ENCODE peak calls at places on chromosome 16, in six cellular contexts. H is endothelial cell of umbilical vein; Q is amygdala; E is stimulated activated CD4-positive, alpha-beta T cell treated with anti-CD3 and anti-CD28 coated beads, Interleukin-4, amount 100 ng/mL, for 1 hour; B is HCEC 1CT; L is iris pigment epithelial cell. Y is an unnamed sample.

GRCh38 chr16:46970089-46970488 is 3.4 kb downstream of the DNAJA2 start:
- DNase-seq in H (no peak), L (no peak), E (no peak), Q (no peak), B (no peak), Y (no peak)

GRCh38 chr16:58219432-58219831 is 21.5 kb upstream of the CSNK2A2 start:
- DNase-seq in L (no peak), H (no peak), E (no peak), Q (no peak), B (no peak), Y (no peak)

GRCh38 chr16:55912022-55912421 is 36.8 kb upstream of the CES5A start:
- DNase-seq in L (no peak), H (no peak), E (no peak), B (no peak), Q (peak), Y (no peak)

GRCh38 chr16:54193656-54194007 is 93.0 kb downstream of the IRX3 start:
- DNase-seq in B (peak), L (peak), E (peak), Q (peak), H (peak), Y (no peak)

GRCh38 chr16:67966549-67967182 is 1.8 kb downstream of the SLC12A4 start:
- DNase-seq in L (peak), E (no peak), B (no peak), Q (no peak), H (peak), Y (no peak)

GRCh38 chr16:81485824-81486554 is 41.4 kb downstream of the CMIP start:
- DNase-seq in B (no peak), L (no peak), E (no peak), H (peak), Q (no peak), Y (no peak)

GRCh38 chr16:55370762-55371482 is 46.9 kb downstream of the IRX6 start:
- DNase-seq in H (no peak), Q (peak), B (peak), E (no peak), L (peak), Y (no peak)

GRCh38 chr16:68920349-68920748 is 77.0 kb downstream of the TANGO6 start:
- DNase-seq in B (no peak), E (no peak), L (no peak), H (no peak), Q (no peak), Y (no peak)

GRCh38 chr16:1167276-1168107 is 14.6 kb downstream of the CACNA1H start:
- DNase-seq in Q (peak), B (no peak), L (no peak), E (no peak), H (no peak), Y (peak)

GRCh38 chr16:51592013-51592501 is 441.0 kb upstream of the SALL1 start:
- DNase-seq in H (no peak), L (no peak), B (no peak), Q (no peak), E (no peak), Y (no peak)

GRCh38 chr16:49280022-49280741 is 1.5 kb downstream of the CBLN1 start:
- DNase-seq in Q (no peak), L (no peak), H (no peak), E (no peak), B (no peak), Y (no peak)